ENCODE peak calls at places on chromosomes 13 and 19, in five cellular contexts. I, N, P, J and T are unnamed samples.

GRCh38 chr19:48511321-48511731 is 309 bp downstream of the LMTK3 start:
- DNase-seq in I (no peak), N (no peak), P (no peak), J (no peak), T (peak; percentile 34)

GRCh38 chr13:99258210-99258860 is at the start of gene GPR18:
- DNase-seq in I (no peak), N (no peak), P (no peak), J (no peak), T (peak; percentile 47)

GRCh38 chr13:48775804-48776203 is 122.1 kb downstream of the CYSLTR2 start:
- DNase-seq in I (peak; percentile 6), N (no peak), P (no peak), J (no peak), T (no peak)

GRCh38 chr13:28792992-28793391 is 27.1 kb upstream of the MTUS2 start:
- DNase-seq in I (no peak), N (no peak), P (no peak), J (no peak), T (no peak)

GRCh38 chr19:52336117-52336811 is at the start of gene ZNF610:
- DNase-seq in I (no peak), N (peak; percentile 79), P (peak; percentile 87), J (peak; percentile 93), T (peak; percentile 90)

GRCh38 chr13:76758738-76759137 is 127.5 kb downstream of the KCTD12 start:
- DNase-seq in I (no peak), N (no peak), P (no peak), J (no peak), T (no peak)

GRCh38 chr19:7928741-7929701 is 3.1 kb upstream of the CTXN1 start:
- DNase-seq in I (peak; percentile 65), N (no peak), P (peak; percentile 88), J (peak; percentile 58), T (peak; percentile 83)

GRCh38 chr19:7751157-7751783 is 3.9 kb upstream of the CD209 start:
- DNase-seq in I (no peak), N (no peak), P (no peak), J (no peak), T (no peak)

GRCh38 chr13:88926890-88927502 is 1255.8 kb downstream of the SLITRK5 start:
- DNase-seq in I (no peak), N (no peak), P (no peak), J (no peak), T (no peak)

GRCh38 chr19:35856001-35856400 is 710 bp upstream of the KIRREL2 start:
- DNase-seq in I (no peak), N (no peak), P (no peak), J (no peak), T (no peak)

GRCh38 chr19:36110487-36111199 is at the start of gene OVOL3:
- DNase-seq in I (no peak), N (no peak), P (no peak), J (no peak), T (no peak)

GRCh38 chr13:99726261-99726894 is 225.1 kb downstream of the TM9SF2 start:
- DNase-seq in I (no peak), N (no peak), P (no peak), J (no peak), T (no peak)

GRCh38 chr19:49489601-49490167 is 2.3 kb downstream of the RPL13A start:
- DNase-seq in I (no peak), N (no peak), P (no peak), J (no peak), T (no peak)

GRCh38 chr13:23966691-23967615 is 69.7 kb upstream of the C1QTNF9B start:
- DNase-seq in I (no peak), N (no peak), P (no peak), J (no peak), T (peak; percentile 55)

GRCh38 chr19:57665261-57665806 is 3.4 kb upstream of the ZSCAN4 start:
- DNase-seq in I (no peak), N (no peak), P (no peak), J (peak; percentile 28), T (no peak)

GRCh38 chr19:991174-991931 is 7.2 kb downstream of the WDR18 start:
- DNase-seq in I (no peak), N (no peak), P (no peak), J (no peak), T (peak; percentile 77)

GRCh38 chr19:18086590-18087138 is at the start of gene IL12RB1:
- DNase-seq in I (peak; percentile 14), N (no peak), P (no peak), J (no peak), T (peak; percentile 73)

GRCh38 chr19:49761249-49761624 is 1.9 kb downstream of the TSKS start:
- DNase-seq in I (no peak), N (no peak), P (no peak), J (no peak), T (no peak)

GRCh38 chr13:95676100-95676774 is 702 bp upstream of the DNAJC3 start:
- DNase-seq in I (peak; percentile 48), N (peak; percentile 39), P (no peak), J (no peak), T (no peak)

GRCh38 chr19:55341191-55342043 is 1.7 kb downstream of the KMT5C start:
- DNase-seq in I (peak; percentile 61), N (no peak), P (peak; percentile 71), J (no peak), T (peak; percentile 94)

GRCh38 chr19:14363203-14364097 is 17.8 kb upstream of the ADGRE5 start:
- DNase-seq in I (no peak), N (no peak), P (peak; percentile 97), J (peak; percentile 59), T (peak; percentile 65)

GRCh38 chr13:111031531-111031961 is 83.6 kb upstream of the ARHGEF7 start:
- DNase-seq in I (no peak), N (no peak), P (no peak), J (no peak), T (no peak)

GRCh38 chr19:50717026-50717723 is 2.4 kb downstream of the SHANK1 start:
- DNase-seq in I (no peak), N (no peak), P (no peak), J (no peak), T (peak; percentile 37)

GRCh38 chr19:48493718-48494515 is 17.7 kb downstream of the LMTK3 start:
- DNase-seq in I (no peak), N (no peak), P (no peak), J (peak; percentile 49), T (no peak)

GRCh38 chr13:24340608-24340955 is 31.2 kb downstream of the C1QTNF9 start:
- DNase-seq in I (no peak), N (no peak), P (no peak), J (no peak), T (no peak)

GRCh38 chr13:19991531-19991930 is 33.0 kb downstream of the ZMYM2 start:
- DNase-seq in I (no peak), N (no peak), P (no peak), J (no peak), T (no peak)

GRCh38 chr13:94329754-94330551 is 149.5 kb downstream of the DCT start:
- DNase-seq in I (peak; percentile 80), N (no peak), P (peak; percentile 41), J (no peak), T (no peak)

GRCh38 chr19:55259540-55260210 is 858 bp upstream of the PPP6R1 start:
- DNase-seq in I (no peak), N (no peak), P (no peak), J (no peak), T (no peak)